ENCODE peak calls at places on chromosomes 1 and 21, in seven cellular contexts. Q is progenitor cell of endocrine pancreas; E is ELF-1; G is endothelial cell of umbilical vein; W is CD8-positive, alpha-beta T cell; I is HFFc6; O is activated T-helper 1 cell treated with anti-CD3 and anti-CD28 coated beads, Interleukin-2, amount 50 U/mL, for 16 hours. L is an unnamed sample.

GRCh38 chr1:200929530-200930278 is 35.0 kb downstream of the INAVA start:
- DNase-seq in G (no peak), I (no peak), Q (no peak), O (no peak), W (no peak), E (no peak), L (no peak)

GRCh38 chr21:46159390-46159789 is 4.0 kb upstream of the FTCD start:
- DNase-seq in O (peak), E (no peak), G (no peak), Q (no peak), W (no peak), I (no peak), L (no peak)

GRCh38 chr1:96992871-96993270 is 271.3 kb downstream of the PTBP2 start:
- DNase-seq in G (no peak), O (no peak), I (peak), W (no peak), Q (no peak), E (no peak), L (peak)

GRCh38 chr1:101309334-101310221 is 72.8 kb downstream of the S1PR1 start:
- DNase-seq in W (peak), Q (peak), O (peak), E (peak), G (peak), I (peak), L (peak)

GRCh38 chr1:69492286-69492685 is 75.4 kb upstream of the LRRC7 start:
- DNase-seq in I (no peak), G (no peak), E (no peak), O (no peak), Q (no peak), W (no peak), L (no peak)

GRCh38 chr1:55277377-55278130 is 62.4 kb upstream of the USP24 start:
- DNase-seq in G (peak), Q (peak), I (peak), O (peak), E (peak), W (peak), L (peak)

GRCh38 chr1:183019860-183020259 is 3.4 kb upstream of the LAMC1 start:
- DNase-seq in W (no peak), Q (no peak), I (no peak), G (peak), O (no peak), E (no peak), L (peak)

GRCh38 chr1:231106347-231106746 is 55.5 kb upstream of the TRIM67 start:
- DNase-seq in O (no peak), G (peak), W (no peak), E (no peak), I (peak), Q (no peak), L (peak)

GRCh38 chr21:41907496-41908258 is 28.5 kb upstream of the PRDM15 start:
- DNase-seq in O (no peak), Q (no peak), E (no peak), I (no peak), G (no peak), W (no peak), L (no peak)

GRCh38 chr1:145690587-145691558 is 16.3 kb downstream of the PDZK1 start:
- DNase-seq in G (peak), I (peak), W (peak), Q (no peak), O (no peak), E (no peak), L (peak)

GRCh38 chr1:219798283-219799030 is 129.9 kb downstream of the SLC30A10 start:
- DNase-seq in E (no peak), O (no peak), I (peak), G (no peak), Q (no peak), W (no peak), L (peak)

GRCh38 chr1:85801520-85801919 is 93.3 kb upstream of the ZNHIT6 start:
- DNase-seq in G (no peak), W (no peak), O (no peak), E (no peak), Q (no peak), I (no peak), L (peak)

GRCh38 chr1:72282271-72282656 is at the start of gene NEGR1:
- DNase-seq in Q (peak), W (peak), E (peak), O (no peak), I (peak), G (peak), L (peak)

GRCh38 chr1:168301664-168302320 is 21.1 kb downstream of the TBX19 start:
- DNase-seq in E (peak), G (no peak), W (no peak), Q (no peak), O (no peak), I (peak), L (peak)

GRCh38 chr1:51518730-51519047 is 377 bp downstream of the EPS15 start:
- DNase-seq in O (no peak), W (peak), Q (no peak), I (no peak), E (no peak), G (no peak), L (peak)

GRCh38 chr1:61244114-61244513 is 161.8 kb downstream of the NFIA start:
- DNase-seq in O (no peak), E (no peak), W (no peak), Q (no peak), I (no peak), G (peak), L (peak)

GRCh38 chr1:205593967-205594366 is 37.8 kb downstream of the ELK4 start:
- DNase-seq in Q (no peak), W (no peak), E (no peak), G (no peak), I (no peak), O (no peak), L (no peak)

GRCh38 chr1:206551985-206552325 is 44.6 kb downstream of the RASSF5 start:
- DNase-seq in W (peak), Q (no peak), E (no peak), O (peak), G (no peak), I (no peak), L (no peak)

GRCh38 chr1:162899422-162900168 is 38.6 kb upstream of the CCDC190 start:
- DNase-seq in E (no peak), Q (no peak), I (peak), W (no peak), O (no peak), G (no peak), L (peak)

GRCh38 chr1:243496173-243496553 is 240.3 kb downstream of the SDCCAG8 start:
- DNase-seq in E (peak), O (no peak), Q (no peak), W (no peak), I (no peak), G (no peak), L (no peak)

GRCh38 chr21:35829014-35829525 is 231.3 kb downstream of the SETD4 start:
- DNase-seq in W (no peak), E (no peak), Q (no peak), I (no peak), O (no peak), G (no peak), L (no peak)

GRCh38 chr1:29650041-29650400 is 413.7 kb downstream of the PTPRU start:
- DNase-seq in G (no peak), I (no peak), Q (no peak), W (no peak), O (no peak), E (no peak), L (no peak)

GRCh38 chr1:53316742-53317650 is 10.9 kb downstream of the LRP8 start:
- DNase-seq in E (no peak), Q (no peak), G (no peak), O (no peak), I (no peak), W (no peak), L (no peak)

GRCh38 chr1:22822371-22822770 is 111.7 kb downstream of the EPHB2 start:
- DNase-seq in Q (no peak), G (no peak), W (no peak), I (no peak), O (no peak), E (no peak), L (no peak)

GRCh38 chr1:209585672-209586071 is 2.2 kb downstream of the CAMK1G start:
- DNase-seq in E (peak), O (no peak), I (peak), Q (peak), G (no peak), W (no peak), L (no peak)

GRCh38 chr21:44458971-44459711 is 3.8 kb downstream of the LRRC3 start:
- DNase-seq in O (no peak), G (no peak), E (no peak), I (no peak), Q (no peak), W (no peak), L (no peak)

GRCh38 chr1:44803312-44804095 is 3.3 kb downstream of the PLK3 start:
- DNase-seq in W (no peak), G (no peak), E (no peak), I (no peak), O (no peak), Q (no peak), L (no peak)

L was measured in HCEC 1CT.